ENCODE peak calls at places on chromosomes 16 and 17, in four cellular contexts. O, R, L and N are unnamed samples.

GRCh38 chr17:81436294-81436849 is 41.1 kb downstream of the BAHCC1 start:
- DNase-seq in L (peak), R (no peak), O (peak), N (no peak)

GRCh38 chr16:66845791-66846221 is 1.6 kb downstream of the CA7 start:
- DNase-seq in R (no peak), O (no peak), L (no peak), N (no peak)

GRCh38 chr16:3881499-3881995 is 1.0 kb upstream of the CREBBP start:
- DNase-seq in O (no peak), L (no peak), R (peak), N (no peak)

GRCh38 chr17:75854881-75855309 is 240 bp downstream of the WBP2 start:
- DNase-seq in R (no peak), L (peak), O (no peak), N (no peak)

GRCh38 chr16:9302102-9302501 is 210.7 kb downstream of the HAPSTR1 start:
- DNase-seq in L (no peak), O (no peak), R (no peak), N (no peak)

GRCh38 chr17:74573169-74573568 is 5.9 kb upstream of the CD300H start:
- DNase-seq in L (no peak), O (no peak), R (no peak), N (no peak)

GRCh38 chr16:75908718-75909117 is 182.4 kb upstream of the CPHXL start:
- DNase-seq in O (no peak), L (no peak), R (no peak), N (no peak)

GRCh38 chr17:72365857-72366415 is 245.1 kb downstream of the SOX9 start:
- DNase-seq in O (no peak), L (no peak), R (no peak), N (no peak)

GRCh38 chr17:57701121-57701520 is 44.0 kb downstream of the CCDC182 start:
- DNase-seq in L (no peak), O (no peak), R (no peak), N (no peak)

GRCh38 chr17:51434434-51435170 is 174.3 kb downstream of the UTP18 start:
- DNase-seq in R (peak), L (no peak), O (no peak), N (no peak)

GRCh38 chr16:76955629-76956028 is 235.4 kb upstream of the MON1B start:
- DNase-seq in L (no peak), R (peak), O (no peak), N (no peak)

GRCh38 chr16:23348579-23349469 is 46.7 kb downstream of the SCNN1B start:
- DNase-seq in L (no peak), O (no peak), R (no peak), N (peak)

GRCh38 chr16:59905628-59906027 is 1171.5 kb upstream of the GOT2 start:
- DNase-seq in R (no peak), O (no peak), L (no peak), N (no peak)

GRCh38 chr16:67676516-67676915 is 9.9 kb downstream of the C16orf86 start:
- DNase-seq in O (no peak), L (no peak), R (no peak), N (no peak)

GRCh38 chr16:842061-842476 is 41.5 kb upstream of the GNG13 start:
- DNase-seq in O (peak), R (no peak), L (no peak), N (no peak)

GRCh38 chr16:81416749-81417148 is 27.9 kb upstream of the CMIP start:
- DNase-seq in R (no peak), L (no peak), O (no peak), N (no peak)

GRCh38 chr17:20934288-20934687 is 108.5 kb downstream of the USP22 start:
- DNase-seq in O (no peak), R (no peak), L (no peak), N (no peak)

GRCh38 chr16:9047689-9048301 is 43.6 kb upstream of the HAPSTR1 start:
- DNase-seq in R (peak), L (peak), O (peak), N (peak)

GRCh38 chr17:29615492-29616299 is 7.0 kb downstream of the CORO6 start:
- DNase-seq in L (peak), O (peak), R (peak), N (peak)

GRCh38 chr17:47864791-47865216 is 13.8 kb upstream of the SP6 start:
- DNase-seq in O (no peak), R (no peak), L (no peak), N (no peak)

GRCh38 chr16:1914084-1914608 is 4.1 kb downstream of the HS3ST6 start:
- DNase-seq in O (no peak), L (no peak), R (no peak), N (no peak)

GRCh38 chr16:50309156-50309526 is 42.8 kb downstream of the ADCY7 start:
- DNase-seq in L (no peak), R (no peak), O (no peak), N (no peak)

GRCh38 chr16:56289862-56290261 is 98.6 kb downstream of the GNAO1 start:
- DNase-seq in L (no peak), R (no peak), O (no peak), N (no peak)

GRCh38 chr17:32672701-32673100 is 185.9 kb downstream of the CDK5R1 start:
- DNase-seq in L (no peak), R (no peak), O (no peak), N (no peak)

GRCh38 chr17:74454197-74455024 is 12.0 kb upstream of the CD300A start:
- DNase-seq in O (peak), R (peak), L (no peak), N (no peak)

GRCh38 chr17:54882950-54883349 is 17.7 kb upstream of the TOM1L1 start:
- DNase-seq in L (no peak), R (no peak), O (no peak), N (no peak)

GRCh38 chr17:47288531-47289116 is 35.0 kb downstream of the ITGB3 start:
- DNase-seq in L (no peak), O (no peak), R (no peak), N (no peak)

GRCh38 chr17:163514-164103 is 17.8 kb downstream of the DOC2B start:
- DNase-seq in O (no peak), R (peak), L (no peak), N (no peak)
- TF ChIP-seq CTCF in O (no peak), R (peak), L (no peak), N (peak)

GRCh38 chr17:40110457-40110856 is 10.1 kb upstream of the NR1D1 start:
- DNase-seq in O (no peak), R (no peak), L (no peak), N (no peak)

GRCh38 chr17:40111221-40112128 is 10.3 kb upstream of the MSL1 start:
- DNase-seq in R (peak), O (peak), L (peak), N (peak)

GRCh38 chr17:40110026-40110425 is 9.6 kb upstream of the NR1D1 start:
- DNase-seq in R (no peak), O (no peak), L (no peak), N (no peak)

GRCh38 chr17:40107266-40107980 is 7.0 kb upstream of the NR1D1 start:
- DNase-seq in L (no peak), O (no peak), R (no peak), N (no peak)

GRCh38 chr17:40109471-40109824 is 9.1 kb upstream of the NR1D1 start:
- DNase-seq in O (no peak), L (no peak), R (no peak), N (no peak)
- TF ChIP-seq CTCF in O (no peak), L (no peak), R (no peak), N (no peak)

GRCh38 chr17:80291691-80292487 is 31.2 kb downstream of the RNF213 start:
- DNase-seq in R (no peak), O (peak), L (no peak), N (no peak)

GRCh38 chr17:80291260-80291659 is 30.6 kb downstream of the RNF213 start:
- DNase-seq in R (no peak), L (no peak), O (peak), N (no peak)

GRCh38 chr17:80294653-80295052 is 34.0 kb downstream of the RNF213 start:
- DNase-seq in R (no peak), L (no peak), O (peak), N (no peak)

GRCh38 chr17:80294210-80294609 is 33.6 kb downstream of the RNF213 start:
- DNase-seq in O (peak), L (no peak), R (no peak), N (no peak)

GRCh38 chr17:80292557-80292956 is 31.9 kb downstream of the RNF213 start:
- DNase-seq in O (peak), L (no peak), R (no peak), N (no peak)
- TF ChIP-seq CTCF in O (no peak), L (no peak), R (no peak), N (no peak)

DNA sequence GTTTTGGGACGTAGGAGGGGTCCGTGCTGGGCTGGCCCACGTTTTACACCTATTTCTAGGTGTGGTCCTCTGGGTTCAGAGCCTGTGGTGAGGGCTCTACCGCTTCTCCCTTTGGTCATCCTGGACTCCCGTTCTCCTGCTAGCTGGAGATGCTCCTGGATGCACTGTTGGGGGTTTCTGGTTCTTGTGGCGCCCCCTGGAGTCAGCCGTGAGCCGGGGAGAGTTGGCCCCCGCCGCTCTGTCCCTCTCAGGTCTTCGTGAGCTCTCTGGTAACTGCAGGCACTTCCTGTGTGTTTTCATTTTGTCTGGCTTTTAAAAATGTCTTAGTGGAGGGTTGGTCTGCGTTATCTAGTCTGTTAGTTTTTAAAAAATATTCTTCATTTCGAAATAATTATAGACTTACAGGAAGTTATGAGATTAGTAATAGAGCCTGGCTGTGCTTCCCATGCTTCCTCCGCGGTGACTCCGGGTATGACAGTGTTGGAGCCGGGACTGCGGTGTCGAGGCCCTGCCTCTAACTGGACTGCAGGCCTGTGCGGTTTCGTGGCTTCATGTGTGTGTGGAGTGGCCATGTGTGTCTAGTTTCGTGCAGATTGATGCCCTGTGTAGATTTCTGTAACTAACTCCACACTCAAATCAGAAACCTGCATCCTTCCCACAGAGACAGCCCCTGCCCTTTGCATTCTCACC is 78.0 kb upstream of the ZNF750 start:
- DNase-seq in L (no peak), O (no peak), R (peak), N (peak)
- TF ChIP-seq CTCF in L (no peak), O (peak), R (no peak), N (peak)

DNA sequence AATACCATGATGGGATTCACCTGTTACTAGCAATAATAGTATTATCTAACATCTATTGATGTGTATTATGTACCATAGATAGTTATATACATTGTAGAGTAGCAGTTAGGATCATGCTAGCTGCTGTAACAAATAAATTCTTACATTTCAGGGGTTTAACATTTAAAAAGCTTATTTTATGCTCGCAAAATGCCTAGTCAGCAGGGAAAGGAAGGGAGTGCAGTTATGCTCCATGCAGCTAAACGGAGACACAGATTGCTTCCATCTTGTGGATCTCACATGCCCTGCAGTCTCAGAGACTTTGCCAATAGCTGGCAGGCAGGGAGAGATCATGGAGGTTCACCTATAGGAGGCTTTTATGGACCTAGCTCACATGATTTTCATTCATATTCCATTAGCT is 364.1 kb downstream of the TOX3 start:
- DNase-seq in O (no peak), R (no peak), L (no peak), N (no peak)
- TF ChIP-seq CTCF in O (no peak), R (no peak), L (no peak), N (no peak)

DNA sequence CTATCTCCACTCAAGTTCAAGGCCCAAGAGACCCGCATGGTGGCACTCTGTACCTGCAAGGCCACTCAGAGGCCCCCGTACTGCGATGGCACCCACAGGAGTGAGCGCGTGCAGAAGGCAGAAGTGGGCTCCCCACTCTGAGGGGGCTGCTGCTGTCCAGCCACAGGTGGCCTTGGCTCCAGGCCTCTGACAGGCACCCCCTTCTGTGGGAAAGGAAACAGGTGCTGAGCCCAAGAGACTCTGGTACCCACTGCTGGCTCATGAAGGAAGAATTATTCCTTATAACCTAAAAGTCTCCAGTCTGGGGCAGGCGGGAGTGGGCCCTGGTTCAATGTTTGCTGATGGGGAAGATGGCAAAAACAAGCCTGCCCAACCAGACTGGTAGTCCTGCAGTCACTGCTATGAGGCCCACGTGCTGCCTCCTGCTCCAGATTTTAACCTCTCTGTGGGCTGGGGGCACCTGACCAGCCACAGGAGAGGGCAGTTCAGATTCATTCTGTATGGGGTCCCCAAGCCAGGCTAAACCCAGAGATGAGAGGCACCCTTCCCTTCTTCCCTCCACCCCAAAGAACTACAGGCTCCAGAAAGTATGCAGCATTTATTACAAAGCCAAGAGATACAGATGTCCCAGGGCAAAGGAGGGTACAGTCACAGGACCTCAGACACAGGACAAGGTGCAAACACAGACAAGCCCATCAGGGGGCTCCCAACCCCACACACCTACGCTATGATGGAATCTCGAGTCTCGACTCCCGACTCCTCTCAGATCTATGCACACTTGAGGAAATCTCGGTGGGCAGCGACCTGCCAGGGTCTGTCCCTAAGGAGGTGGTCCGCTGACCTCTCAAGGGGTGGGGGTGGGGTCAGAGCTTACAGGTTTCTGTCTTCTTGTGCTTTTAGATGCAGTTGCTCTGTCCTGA is 3.4 kb downstream of the CISD3 start:
- DNase-seq in O (peak), L (no peak), R (peak), N (no peak)
- TF ChIP-seq CTCF in O (no peak), L (no peak), R (peak), N (no peak)

GRCh38 chr17:34961093-34961911 is at the start of the genes CCT6B and ZNF830:
- DNase-seq in L (peak), R (peak), O (peak), N (peak)
- TF ChIP-seq CTCF in L (no peak), R (no peak), O (no peak), N (no peak)

DNA sequence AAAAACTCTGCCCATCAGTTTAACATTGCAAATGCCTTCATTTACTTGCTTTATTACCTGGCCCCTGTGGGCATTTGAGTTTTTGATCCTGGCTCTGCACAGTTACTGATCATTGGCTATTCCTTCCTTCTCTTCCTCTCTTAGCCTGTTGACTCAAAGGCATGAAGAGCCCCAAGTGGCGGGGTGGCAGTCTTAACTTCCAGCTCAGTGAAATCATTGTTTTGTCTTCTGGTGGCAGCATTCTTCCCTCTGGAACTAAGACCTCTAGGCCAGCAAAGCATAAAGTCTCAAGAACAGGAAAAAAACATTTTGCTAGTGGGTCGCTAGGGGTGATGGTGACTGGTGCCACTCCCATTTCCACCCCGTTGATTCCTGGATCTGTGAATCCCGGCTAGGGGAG is 52.3 kb upstream of the MRTFB start:
- DNase-seq in R (no peak), O (no peak), L (no peak), N (no peak)
- TF ChIP-seq CTCF in R (no peak), O (no peak), L (no peak), N (no peak)